ENCODE peak calls at places on chromosomes 2 and 18, in eight cellular contexts. L is MM.1S, I is H9, C is fibroblast of lung, H is body of pancreas, V is GM23338, U is heart left ventricle, G is transverse colon. T is an unnamed sample. For H3K4me1 and H3K27me3, the result is how much of the 10 kb centered on the place peaks cover.

GRCh38 chr2:197759013-197759412 is 26.1 kb downstream of the BOLL start:
- DNase-seq in H (no peak), I (no peak), C (no peak), U (no peak), V (no peak), L (no peak), G (no peak), T (no peak)

GRCh38 chr2:135473567-135473966 is 57.5 kb downstream of the ZRANB3 start:
- DNase-seq in I (no peak), V (peak), H (peak), L (peak), C (peak), G (no peak), U (no peak), T (no peak)

GRCh38 chr2:201697899-201698298 is 545 bp downstream of the MPP4 start:
- DNase-seq in U (no peak), V (no peak), G (no peak), I (no peak), C (peak), L (no peak), H (no peak), T (no peak)

GRCh38 chr18:3397786-3398185 is 52.2 kb upstream of the TGIF1 start:
- DNase-seq in V (no peak), C (no peak), L (no peak), I (no peak), G (no peak), H (no peak), U (no peak), T (no peak)

GRCh38 chr2:149901231-149901859 is 313.8 kb upstream of the MMADHC start:
- DNase-seq in U (no peak), H (no peak), C (no peak), G (no peak), L (no peak), V (no peak), I (no peak), T (no peak)

GRCh38 chr2:235669983-235670962 is 176.4 kb downstream of the AGAP1 start:
- DNase-seq in C (peak), V (peak), G (peak), I (peak), H (peak), L (no peak), U (peak), T (peak)

GRCh38 chr18:54033087-54033486 is 191.4 kb downstream of the MBD2 start:
- DNase-seq in I (no peak), L (no peak), V (no peak), H (no peak), G (no peak), C (no peak), U (no peak), T (no peak)

GRCh38 chr2:107569496-107569895 is 257.2 kb upstream of the RGPD4 start:
- DNase-seq in U (no peak), G (no peak), I (no peak), V (no peak), L (no peak), C (no peak), H (no peak), T (no peak)

GRCh38 chr2:127576433-127577207 is 41.1 kb downstream of the MYO7B start:
- DNase-seq in I (peak), L (no peak), G (no peak), H (no peak), C (peak), U (peak), V (peak), T (peak)

GRCh38 chr2:203811491-203812221 is 55.9 kb upstream of the CTLA4 start:
- DNase-seq in H (peak), L (peak), V (no peak), U (peak), I (no peak), C (peak), G (peak), T (peak)

GRCh38 chr18:53441761-53442414 is 782.6 kb downstream of the MBD2 start:
- DNase-seq in G (no peak), L (no peak), U (no peak), H (no peak), V (no peak), C (no peak), I (no peak), T (no peak)

GRCh38 chr2:234954551-234954992 is 2.8 kb downstream of the SH3BP4 start:
- DNase-seq in L (no peak), C (no peak), I (no peak), H (peak), U (peak), G (no peak), V (peak), T (peak)

GRCh38 chr2:160388464-160389263 is 104.9 kb downstream of the RBMS1 start:
- DNase-seq in U (peak), C (no peak), I (no peak), G (peak), L (no peak), H (no peak), V (peak), T (no peak)

GRCh38 chr2:6103949-6104348 is 411.8 kb downstream of the SOX11 start:
- DNase-seq in H (peak), I (peak), C (no peak), L (no peak), V (peak), U (no peak), G (no peak), T (no peak)

GRCh38 chr2:46818141-46818552 is 97.5 kb downstream of the MCFD2 start:
- DNase-seq in I (no peak), U (peak), H (peak), L (no peak), V (no peak), C (peak), G (peak), T (peak)

GRCh38 chr18:23495723-23496440 is 7.4 kb upstream of the RMC1 start:
- DNase-seq in C (no peak), I (no peak), H (no peak), V (no peak), L (peak), U (peak), G (peak), T (no peak)

GRCh38 chr2:180130403-180130802 is 123.3 kb upstream of the CWC22 start:
- DNase-seq in U (no peak), L (no peak), H (no peak), V (no peak), G (no peak), C (peak), I (no peak), T (no peak)

GRCh38 chr2:215878476-215879063 is 134.8 kb downstream of the MREG start:
- DNase-seq in L (no peak), U (no peak), C (peak), H (no peak), G (no peak), V (no peak), I (no peak), T (no peak)

GRCh38 chr2:84991404-84992151 is 20.6 kb downstream of the KCMF1 start:
- DNase-seq in I (no peak), U (no peak), C (peak), L (no peak), G (no peak), H (no peak), V (no peak), T (no peak)

DNA sequence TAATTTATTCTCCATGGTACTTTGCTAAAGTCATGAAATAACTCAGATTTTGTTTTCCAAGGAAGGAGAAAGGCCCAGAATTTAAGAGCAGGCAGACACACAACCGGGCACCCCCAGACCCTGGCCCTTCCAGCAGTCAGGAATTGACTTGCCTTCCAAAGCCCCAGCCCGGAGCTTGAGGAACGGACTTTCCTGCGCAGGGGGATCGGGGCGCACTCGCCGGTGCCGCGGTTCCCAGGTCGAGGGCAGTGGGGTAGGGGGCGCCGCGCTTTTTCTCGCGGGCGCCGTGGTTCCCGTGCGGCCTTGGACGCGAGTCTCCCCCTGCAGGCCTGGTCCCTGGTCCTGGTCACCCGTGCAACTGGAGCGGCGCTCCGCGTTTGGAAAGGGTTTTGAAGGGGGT is 1.2 kb downstream of the ZNF236 start:
- DNase-seq in L (no peak), V (peak), I (peak), C (peak), U (no peak), H (peak), G (peak), T (no peak)
- TF ChIP-seq CTCF in L (no peak), V (peak), I (peak), C (peak), U (no peak), H (no peak), G (no peak), T (no peak)

GRCh38 chr2:231673348-231673770 is 35.0 kb upstream of the PTMA start:
- DNase-seq in U (peak), H (no peak), C (peak), I (peak), V (peak), L (no peak), G (peak), T (no peak)

GRCh38 chr2:231676243-231676642 is 32.1 kb upstream of the PTMA start:
- DNase-seq in G (no peak), H (no peak), I (no peak), L (no peak), U (no peak), V (no peak), C (no peak), T (no peak)

GRCh38 chr2:231677632-231678104 is 30.7 kb upstream of the PTMA start:
- DNase-seq in L (peak), V (peak), H (peak), G (peak), I (peak), C (peak), U (peak), T (peak)

GRCh38 chr2:231672617-231673347 is 35.5 kb upstream of the PTMA start:
- DNase-seq in V (peak), I (peak), L (no peak), H (no peak), G (peak), U (peak), C (peak), T (no peak)

GRCh38 chr2:231674587-231675334 is 33.6 kb upstream of the PTMA start:
- DNase-seq in U (peak), G (peak), I (peak), H (peak), V (peak), L (peak), C (peak), T (peak)
- H3K4me1 ChIP-seq in U (under half), G (half or more), I (under half), H (under half), V (under half), L (under half), C (under half), T (under half)

GRCh38 chr2:19355416-19355821 is 3.0 kb downstream of the OSR1 start:
- DNase-seq in V (no peak), G (no peak), U (no peak), L (no peak), I (no peak), H (no peak), C (peak), T (no peak)
- H3K27me3 ChIP-seq in V (half or more), G (half or more), U (under half), L (half or more), I (half or more), H (under half), C (under half), T (under half)

DNA sequence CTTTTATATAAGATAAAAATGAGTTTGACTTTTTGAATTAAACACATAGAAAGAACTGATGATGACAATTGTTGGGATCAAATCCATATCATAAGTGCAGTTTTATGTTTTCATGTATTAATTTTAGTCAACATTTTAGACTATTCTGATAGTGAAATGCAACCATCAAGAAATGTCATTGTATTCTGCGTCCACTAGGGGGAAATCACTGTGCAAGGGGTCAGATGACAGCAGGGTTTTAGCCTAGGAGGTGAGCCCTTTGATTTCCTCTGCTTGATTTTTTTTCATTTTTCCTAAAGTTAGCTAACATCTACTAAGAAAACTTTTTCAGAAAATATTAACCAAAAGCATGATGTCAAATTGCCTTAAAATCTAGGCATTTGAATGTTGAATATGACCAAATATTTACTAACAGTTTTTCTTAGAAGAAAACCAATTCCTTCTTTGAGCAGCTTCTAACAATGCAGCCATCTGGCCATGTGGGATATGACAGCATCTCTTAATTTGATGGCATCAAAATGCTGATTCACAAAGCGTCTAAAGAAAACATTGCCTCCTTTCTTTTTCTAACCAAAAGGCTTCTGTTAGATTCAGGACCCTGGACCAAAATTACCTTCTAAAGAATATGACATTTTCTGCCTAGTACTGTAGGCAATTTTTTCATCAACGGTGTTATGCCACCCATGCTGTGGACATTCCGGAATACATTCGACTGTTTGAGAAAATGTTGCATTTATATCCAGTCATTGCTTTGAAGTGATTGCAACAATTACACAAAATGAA is 141.5 kb downstream of the SPHKAP start:
- DNase-seq in I (no peak), V (peak), H (no peak), G (no peak), L (peak), U (no peak), C (peak), T (no peak)
- TF ChIP-seq CTCF in I (peak), V (peak), H (peak), G (peak), L (peak), U (peak), C (peak), T (peak)

GRCh38 chr2:63843093-63843492 is 1.4 kb downstream of the UGP2 start:
- DNase-seq in U (no peak), H (no peak), V (no peak), L (no peak), I (no peak), G (no peak), C (no peak), T (no peak)
- H3K4me1 ChIP-seq in U (under half), H (under half), V (under half), L (under half), I (under half), G (under half), C (under half), T (under half)

DNA sequence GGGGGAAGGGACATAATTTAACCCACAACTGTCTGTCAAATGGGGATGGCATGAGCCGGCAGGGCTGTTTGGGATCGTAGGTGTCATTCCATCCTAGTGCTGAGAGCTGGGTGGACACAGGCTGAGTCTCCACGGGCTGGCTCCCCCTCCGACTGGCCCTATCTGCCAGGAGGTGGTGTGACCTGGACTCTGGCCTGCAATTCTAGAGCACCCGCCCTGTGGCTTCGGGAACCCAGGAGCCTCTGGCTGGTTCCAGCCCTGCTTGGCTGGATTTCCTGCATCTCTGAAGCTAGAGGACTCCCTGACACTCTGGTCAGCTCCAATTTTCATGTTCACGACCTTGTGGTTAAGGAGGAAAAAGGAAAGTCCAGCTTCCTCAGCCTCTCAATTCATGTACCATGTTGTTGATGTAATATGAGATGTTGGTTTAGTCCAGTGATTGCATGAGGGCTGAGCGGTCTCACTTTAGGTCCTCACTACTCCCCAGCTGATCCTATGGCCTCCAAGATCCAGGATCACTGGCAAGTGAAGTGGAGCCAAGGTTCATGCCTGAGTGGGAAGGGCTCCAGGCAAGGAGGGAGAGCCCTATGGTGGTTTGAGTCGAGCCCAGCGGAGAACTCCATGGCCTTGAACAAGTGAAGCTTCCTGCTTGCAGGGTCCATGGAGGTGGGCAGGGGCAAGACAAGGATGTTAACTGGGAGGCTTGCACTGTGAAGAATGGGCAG is 169.1 kb downstream of the NDUFA10 start:
- DNase-seq in L (no peak), I (no peak), C (no peak), V (no peak), U (no peak), G (no peak), H (no peak), T (peak)
- H3K27me3 ChIP-seq in L (under half), I (under half), C (under half), V (under half), U (under half), G (under half), H (under half), T (under half)

GRCh38 chr2:8882094-8882493 is 44.7 kb upstream of the KIDINS220 start:
- DNase-seq in G (peak), H (no peak), V (peak), C (peak), U (no peak), L (no peak), I (peak), T (no peak)
- TF ChIP-seq CTCF in G (no peak), H (no peak), V (peak), C (peak), U (no peak), L (peak), I (peak), T (no peak)

GRCh38 chr2:8606649-8607550 is 75.0 kb upstream of the ID2 start:
- DNase-seq in H (no peak), G (no peak), C (no peak), U (no peak), V (no peak), L (peak), I (no peak), T (no peak)

GRCh38 chr2:8606226-8606625 is 75.6 kb upstream of the ID2 start:
- DNase-seq in I (no peak), C (no peak), G (no peak), V (no peak), L (peak), U (no peak), H (no peak), T (no peak)

GRCh38 chr2:8604262-8604661 is 77.6 kb upstream of the ID2 start:
- DNase-seq in C (peak), H (no peak), G (no peak), I (no peak), V (no peak), L (no peak), U (no peak), T (no peak)

GRCh38 chr2:8607591-8607990 is 74.3 kb upstream of the ID2 start:
- DNase-seq in U (no peak), L (no peak), H (no peak), C (no peak), I (no peak), G (no peak), V (no peak), T (no peak)

DNA sequence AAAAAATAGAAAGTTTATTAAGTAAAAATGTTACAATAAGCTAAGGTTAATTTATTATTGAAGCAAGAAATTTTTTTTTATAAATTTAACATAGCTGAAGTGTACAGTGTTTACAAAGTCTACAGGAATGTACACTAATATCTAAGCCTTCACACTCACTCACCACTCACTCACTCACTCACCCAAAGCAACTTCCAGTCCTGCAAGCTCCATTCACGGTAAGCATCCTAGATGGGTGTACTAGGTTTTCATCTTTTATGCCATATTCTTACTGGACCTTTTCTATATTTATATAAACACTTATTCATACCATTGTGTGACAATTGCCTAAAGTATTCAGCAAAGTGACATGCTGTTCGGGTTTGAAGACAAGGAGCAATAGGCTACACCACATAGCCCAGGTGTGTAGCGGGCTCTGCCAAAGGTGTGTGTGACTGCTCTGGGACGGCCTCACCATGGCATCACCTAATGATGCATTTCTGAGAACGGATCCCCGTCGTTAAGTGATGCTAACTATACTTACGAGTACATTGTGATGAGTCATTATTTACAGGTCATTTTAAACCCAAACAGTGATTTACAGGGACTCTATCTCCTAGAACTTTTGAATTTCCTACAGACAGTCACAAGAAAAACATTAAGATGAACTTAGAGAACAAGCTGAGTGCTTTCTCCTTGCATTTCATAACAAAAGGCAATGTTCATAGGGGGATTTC is 76.3 kb upstream of the ID2 start:
- DNase-seq in I (no peak), C (peak), U (no peak), V (no peak), G (no peak), L (peak), H (no peak), T (no peak)
- H3K4me1 ChIP-seq in I (under half), C (under half), U (under half), V (under half), G (under half), L (under half), H (under half), T (under half)

T was measured in tibial artery.